ENCODE peak calls at places on chromosomes 3 and 15, in five cellular contexts. S is lower lobe of right lung; L is CD4-positive, CD25-positive, alpha-beta regulatory T cell; Q is HCT116; U is tibial artery. Y is an unnamed sample.

GRCh38 chr3:133956982-133957381 is 61.3 kb upstream of the RAB6B start:
- DNase-seq in L (no peak), S (peak; percentile 14), U (no peak), Q (no peak), Y (no peak)

GRCh38 chr3:182258538-182259177 is 534.6 kb upstream of the ATP11B start:
- DNase-seq in L (no peak), S (no peak), Q (peak; percentile 31), U (no peak), Y (no peak)

GRCh38 chr3:168858327-168858726 is 762.6 kb upstream of the GOLIM4 start:
- DNase-seq in S (no peak), U (no peak), L (no peak), Q (no peak), Y (no peak)

GRCh38 chr15:96331942-96332853 is 1.7 kb downstream of the NR2F2 start:
- DNase-seq in S (peak; percentile 77), U (no peak), L (no peak), Q (no peak), Y (no peak)

GRCh38 chr15:62976301-62976842 is 66.2 kb upstream of the TPM1 start:
- DNase-seq in L (no peak), U (no peak), S (no peak), Q (no peak), Y (no peak)

GRCh38 chr15:48221885-48222284 is 15.8 kb downstream of the SLC12A1 start:
- DNase-seq in L (no peak), U (no peak), S (no peak), Q (no peak), Y (no peak)

GRCh38 chr3:148881286-148881685 is 16.2 kb downstream of the CPA3 start:
- DNase-seq in Q (no peak), S (no peak), U (no peak), L (no peak), Y (no peak)

GRCh38 chr3:10285742-10286524 is 6.8 kb downstream of the GHRL start:
- DNase-seq in S (no peak), L (no peak), U (no peak), Q (no peak), Y (no peak)

GRCh38 chr3:110732420-110732819 is 339.2 kb upstream of the NECTIN3 start:
- DNase-seq in Q (no peak), L (no peak), S (no peak), U (no peak), Y (no peak)

GRCh38 chr3:100899440-100900091 is 93.7 kb downstream of the ABI3BP start:
- DNase-seq in Q (no peak), U (no peak), S (no peak), L (no peak), Y (no peak)

GRCh38 chr3:72278349-72279067 is 493.6 kb upstream of the PROK2 start:
- DNase-seq in L (no peak), S (no peak), Q (no peak), U (no peak), Y (no peak)

GRCh38 chr3:30495172-30496124 is 111.0 kb upstream of the TGFBR2 start:
- DNase-seq in L (no peak), U (no peak), S (no peak), Q (no peak), Y (no peak)

GRCh38 chr3:43023766-43024165 is 44.7 kb downstream of the GASK1A start:
- DNase-seq in U (no peak), Q (no peak), S (no peak), L (no peak), Y (no peak)

GRCh38 chr3:71219744-71220638 is 363.5 kb downstream of the FOXP1 start:
- DNase-seq in L (no peak), Q (no peak), U (no peak), S (no peak), Y (no peak)

GRCh38 chr3:14772533-14773138 is 46.1 kb upstream of the FGD5 start:
- DNase-seq in S (no peak), L (no peak), Q (no peak), U (peak; percentile 46), Y (no peak)

GRCh38 chr3:194287977-194288706 is 63.0 kb downstream of the CPN2 start:
- DNase-seq in L (no peak), Q (no peak), U (peak; percentile 25), S (no peak), Y (no peak)

GRCh38 chr15:94453227-94453626 is 221.9 kb downstream of the MCTP2 start:
- DNase-seq in L (no peak), U (no peak), Q (no peak), S (no peak), Y (no peak)

GRCh38 chr3:107035176-107035575 is 342.1 kb upstream of the CCDC54 start:
- DNase-seq in Q (no peak), L (no peak), S (no peak), U (no peak), Y (no peak)

GRCh38 chr15:57596978-57597377 is 5.3 kb downstream of the MYZAP start:
- DNase-seq in S (no peak), Q (no peak), L (no peak), U (no peak), Y (no peak)
- H3K4me1 ChIP-seq in S (peaks cover 22% of the 10 kb centered on the region), Q (peaks cover 27% of the 10 kb centered on the region), L (no peaks in the 10 kb centered on the region), U (peaks cover 2% of the 10 kb centered on the region), Y (peaks cover 67% of the 10 kb centered on the region)

GRCh38 chr15:36877294-36877693 is 223.1 kb downstream of the MEIS2 start:
- DNase-seq in Q (no peak), U (no peak), L (no peak), S (no peak), Y (no peak)
- H3K27me3 ChIP-seq in Q (no peaks in the 10 kb centered on the region), U (peaks cover 29% of the 10 kb centered on the region), L (peaks cover 44% of the 10 kb centered on the region), S (peaks cover 48% of the 10 kb centered on the region), Y (peaks cover 30% of the 10 kb centered on the region)

GRCh38 chr15:69299451-69300128 is 878 bp downstream of the PAQR5 start:
- DNase-seq in S (no peak), U (peak; percentile 33), Q (no peak), L (no peak), Y (no peak)
- H3K4me3 ChIP-seq in S (peak overlapping the region; percentile 68), U (peak overlapping the region; percentile 40), Q (peak overlapping the region; percentile 52), L (no peak overlapping the region), Y (peak overlapping the region; percentile 80)

GRCh38 chr15:90058308-90058707 is 44.0 kb downstream of the IDH2 start:
- DNase-seq in L (no peak), U (no peak), Q (no peak), S (no peak), Y (no peak)

GRCh38 chr15:90059208-90059985 is 42.9 kb downstream of the IDH2 start:
- DNase-seq in L (peak; percentile 63), Q (no peak), U (peak; percentile 86), S (peak; percentile 94), Y (peak; percentile 80)

GRCh38 chr15:90054618-90055097 is 47.6 kb downstream of the IDH2 start:
- DNase-seq in S (no peak), U (no peak), L (no peak), Q (no peak), Y (no peak)

GRCh38 chr15:90053685-90054466 is 48.4 kb downstream of the IDH2 start:
- DNase-seq in U (no peak), L (no peak), S (no peak), Q (no peak), Y (no peak)

DNA sequence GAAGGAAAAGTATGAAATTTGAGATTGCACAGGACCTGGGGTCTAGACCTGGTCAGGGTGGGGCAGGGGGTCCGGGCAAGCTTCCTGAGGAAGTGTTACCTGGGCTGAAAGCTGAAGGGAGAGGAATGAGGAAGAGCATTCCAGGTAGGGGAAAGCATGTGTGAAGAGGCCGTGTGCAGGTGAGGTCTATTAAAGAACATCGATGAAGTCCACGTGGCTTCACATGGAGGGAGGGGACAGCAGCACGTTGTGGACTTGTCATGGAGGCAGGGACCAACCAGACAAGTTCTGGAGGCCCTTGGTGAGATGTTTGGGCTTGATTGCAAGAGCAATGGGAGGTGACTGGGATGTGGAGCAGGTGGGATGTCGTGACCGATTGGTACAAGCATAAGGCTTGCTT is 47.1 kb downstream of the IDH2 start:
- DNase-seq in L (no peak), Q (no peak), U (no peak), S (no peak), Y (no peak)
- H3K4me1 ChIP-seq in L (peaks cover 13% of the 10 kb centered on the region), Q (peaks cover 9% of the 10 kb centered on the region), U (no peaks in the 10 kb centered on the region), S (peaks cover 55% of the 10 kb centered on the region), Y (peaks cover 17% of the 10 kb centered on the region)

GRCh38 chr15:66019377-66019776 is 150.1 kb downstream of the RAB11A start:
- DNase-seq in U (no peak), L (no peak), S (no peak), Q (no peak), Y (no peak)
- H3K27me3 ChIP-seq in U (peaks cover 42% of the 10 kb centered on the region), L (peaks cover 2% of the 10 kb centered on the region), S (peaks cover 3% of the 10 kb centered on the region), Q (no peaks in the 10 kb centered on the region), Y (peaks cover 68% of the 10 kb centered on the region)

GRCh38 chr15:28098766-28099554 is at the start of gene OCA2:
- DNase-seq in Q (no peak), U (peak; percentile 80), S (peak; percentile 79), L (peak; percentile 60), Y (peak; percentile 53)
- H3K4me3 ChIP-seq in Q (no peak within 1 kb of the TSS), U (peak within 1 kb of the TSS; percentile 41), S (peak within 1 kb of the TSS; percentile 36), L (no peak within 1 kb of the TSS), Y (peak within 1 kb of the TSS; percentile 54)

GRCh38 chr3:164524201-164524600 is 554.1 kb downstream of the SI start:
- DNase-seq in L (no peak), Q (no peak), S (no peak), U (no peak), Y (no peak)
- H3K4me1 ChIP-seq in L (no peaks in the 10 kb centered on the region), Q (no peaks in the 10 kb centered on the region), S (no peaks in the 10 kb centered on the region), U (no peaks in the 10 kb centered on the region), Y (no peaks in the 10 kb centered on the region)

GRCh38 chr3:187613557-187613956 is 56.6 kb downstream of the SST start:
- DNase-seq in L (no peak), S (no peak), U (no peak), Q (no peak), Y (no peak)
- H3K27me3 ChIP-seq in L (peaks cover 14% of the 10 kb centered on the region), S (no peaks in the 10 kb centered on the region), U (peaks cover 4% of the 10 kb centered on the region), Q (peaks cover 49% of the 10 kb centered on the region), Y (peaks cover 39% of the 10 kb centered on the region)